ENCODE peak calls at places on chromosome 3, in seven cellular contexts. One of them, this sample, is unnamed.

GRCh38 chr3:15356186-15356585 is 23.8 kb upstream of the SH3BP5 start:
- DNase-seq in cerebellum: no peak
- DNase-seq in NCI-H2171 treated with DMSO at 0.1 percent for 48 hours: no peak
- DNase-seq in brain microvascular endothelial cell: peak; percentile 13
- DNase-seq in fibroblast of the conjunctiva: no peak
- DNase-seq in activated T-cell treated with anti-CD3 and anti-CD28 coated beads for 4 hours: no peak
- DNase-seq in AG08396: no peak
- DNase-seq in this sample: no peak

GRCh38 chr3:46882377-46883015 is 5.0 kb downstream of the PTH1R start:
- DNase-seq in cerebellum: no peak
- DNase-seq in NCI-H2171 treated with DMSO at 0.1 percent for 48 hours: no peak
- DNase-seq in brain microvascular endothelial cell: no peak
- DNase-seq in fibroblast of the conjunctiva: no peak
- DNase-seq in activated T-cell treated with anti-CD3 and anti-CD28 coated beads for 4 hours: no peak
- DNase-seq in AG08396: peak; percentile 45
- DNase-seq in this sample: no peak

GRCh38 chr3:111577798-111578685 is 17.1 kb downstream of the ZBED2 start:
- DNase-seq in cerebellum: no peak
- DNase-seq in NCI-H2171 treated with DMSO at 0.1 percent for 48 hours: peak; percentile 24
- DNase-seq in brain microvascular endothelial cell: peak; percentile 82
- DNase-seq in fibroblast of the conjunctiva: peak; percentile 35
- DNase-seq in activated T-cell treated with anti-CD3 and anti-CD28 coated beads for 4 hours: no peak
- DNase-seq in AG08396: peak; percentile 71
- DNase-seq in this sample: no peak

GRCh38 chr3:187066228-187066995 is 72.9 kb downstream of the RPL39L start:
- DNase-seq in cerebellum: no peak
- DNase-seq in NCI-H2171 treated with DMSO at 0.1 percent for 48 hours: peak; percentile 90
- DNase-seq in brain microvascular endothelial cell: no peak
- DNase-seq in fibroblast of the conjunctiva: peak; percentile 24
- DNase-seq in activated T-cell treated with anti-CD3 and anti-CD28 coated beads for 4 hours: peak; percentile 40
- DNase-seq in AG08396: peak; percentile 8
- DNase-seq in this sample: peak; percentile 55

GRCh38 chr3:169390741-169391300 is 272.7 kb downstream of the MECOM start:
- DNase-seq in cerebellum: no peak
- DNase-seq in NCI-H2171 treated with DMSO at 0.1 percent for 48 hours: no peak
- DNase-seq in brain microvascular endothelial cell: no peak
- DNase-seq in fibroblast of the conjunctiva: no peak
- DNase-seq in activated T-cell treated with anti-CD3 and anti-CD28 coated beads for 4 hours: no peak
- DNase-seq in AG08396: no peak
- DNase-seq in this sample: no peak

GRCh38 chr3:166211451-166211850 is 374.2 kb upstream of the BCHE start:
- DNase-seq in cerebellum: no peak
- DNase-seq in NCI-H2171 treated with DMSO at 0.1 percent for 48 hours: no peak
- DNase-seq in brain microvascular endothelial cell: no peak
- DNase-seq in fibroblast of the conjunctiva: no peak
- DNase-seq in activated T-cell treated with anti-CD3 and anti-CD28 coated beads for 4 hours: no peak
- DNase-seq in AG08396: no peak
- DNase-seq in this sample: no peak

GRCh38 chr3:183359036-183359435 is 69.4 kb downstream of the MCF2L2 start:
- DNase-seq in cerebellum: no peak
- DNase-seq in NCI-H2171 treated with DMSO at 0.1 percent for 48 hours: no peak
- DNase-seq in brain microvascular endothelial cell: no peak
- DNase-seq in fibroblast of the conjunctiva: no peak
- DNase-seq in activated T-cell treated with anti-CD3 and anti-CD28 coated beads for 4 hours: no peak
- DNase-seq in AG08396: no peak
- DNase-seq in this sample: no peak

GRCh38 chr3:9769426-9770275 is at the start of gene CAMK1:
- DNase-seq in cerebellum: peak; percentile 87
- DNase-seq in NCI-H2171 treated with DMSO at 0.1 percent for 48 hours: peak; percentile 40
- DNase-seq in brain microvascular endothelial cell: peak; percentile 45
- DNase-seq in fibroblast of the conjunctiva: no peak
- DNase-seq in activated T-cell treated with anti-CD3 and anti-CD28 coated beads for 4 hours: peak; percentile 38
- DNase-seq in AG08396: peak; percentile 92
- DNase-seq in this sample: peak; percentile 51

GRCh38 chr3:186476044-186476468 is 68.1 kb downstream of the CRYGS start:
- DNase-seq in cerebellum: peak; percentile 91
- DNase-seq in NCI-H2171 treated with DMSO at 0.1 percent for 48 hours: no peak
- DNase-seq in brain microvascular endothelial cell: no peak
- DNase-seq in fibroblast of the conjunctiva: no peak
- DNase-seq in activated T-cell treated with anti-CD3 and anti-CD28 coated beads for 4 hours: no peak
- DNase-seq in AG08396: no peak
- DNase-seq in this sample: no peak

GRCh38 chr3:103672346-103672745 is 1237.5 kb downstream of the ZPLD1 start:
- DNase-seq in cerebellum: no peak
- DNase-seq in NCI-H2171 treated with DMSO at 0.1 percent for 48 hours: no peak
- DNase-seq in brain microvascular endothelial cell: no peak
- DNase-seq in fibroblast of the conjunctiva: no peak
- DNase-seq in activated T-cell treated with anti-CD3 and anti-CD28 coated beads for 4 hours: no peak
- DNase-seq in AG08396: no peak
- DNase-seq in this sample: no peak

GRCh38 chr3:134471521-134472193 is 14.1 kb downstream of the ANAPC13 start:
- DNase-seq in cerebellum: no peak
- DNase-seq in NCI-H2171 treated with DMSO at 0.1 percent for 48 hours: no peak
- DNase-seq in brain microvascular endothelial cell: peak; percentile 56
- DNase-seq in fibroblast of the conjunctiva: no peak
- DNase-seq in activated T-cell treated with anti-CD3 and anti-CD28 coated beads for 4 hours: no peak
- DNase-seq in AG08396: no peak
- DNase-seq in this sample: no peak

GRCh38 chr3:153958635-153959320 is 162.4 kb upstream of the ARHGEF26 start:
- DNase-seq in cerebellum: no peak
- DNase-seq in NCI-H2171 treated with DMSO at 0.1 percent for 48 hours: no peak
- DNase-seq in brain microvascular endothelial cell: no peak
- DNase-seq in fibroblast of the conjunctiva: peak; percentile 8
- DNase-seq in activated T-cell treated with anti-CD3 and anti-CD28 coated beads for 4 hours: no peak
- DNase-seq in AG08396: no peak
- DNase-seq in this sample: no peak

GRCh38 chr3:146598486-146598885 is 6.7 kb downstream of the PLSCR5 start:
- DNase-seq in cerebellum: no peak
- DNase-seq in NCI-H2171 treated with DMSO at 0.1 percent for 48 hours: no peak
- DNase-seq in brain microvascular endothelial cell: no peak
- DNase-seq in fibroblast of the conjunctiva: no peak
- DNase-seq in activated T-cell treated with anti-CD3 and anti-CD28 coated beads for 4 hours: no peak
- DNase-seq in AG08396: no peak
- DNase-seq in this sample: no peak

GRCh38 chr3:112770026-112770626 is 76.5 kb downstream of the CD200R1L start:
- DNase-seq in cerebellum: no peak
- DNase-seq in NCI-H2171 treated with DMSO at 0.1 percent for 48 hours: no peak
- DNase-seq in brain microvascular endothelial cell: peak; percentile 90
- DNase-seq in fibroblast of the conjunctiva: no peak
- DNase-seq in activated T-cell treated with anti-CD3 and anti-CD28 coated beads for 4 hours: no peak
- DNase-seq in AG08396: no peak
- DNase-seq in this sample: peak; percentile 17

GRCh38 chr3:45554001-45554691 is 40.4 kb upstream of the LIMD1 start:
- DNase-seq in cerebellum: no peak
- DNase-seq in NCI-H2171 treated with DMSO at 0.1 percent for 48 hours: peak; percentile 4
- DNase-seq in brain microvascular endothelial cell: no peak
- DNase-seq in fibroblast of the conjunctiva: no peak
- DNase-seq in activated T-cell treated with anti-CD3 and anti-CD28 coated beads for 4 hours: no peak
- DNase-seq in AG08396: no peak
- DNase-seq in this sample: no peak

GRCh38 chr3:149653136-149653535 is 4.7 kb downstream of the WWTR1 start:
- DNase-seq in cerebellum: no peak
- DNase-seq in NCI-H2171 treated with DMSO at 0.1 percent for 48 hours: no peak
- DNase-seq in brain microvascular endothelial cell: no peak
- DNase-seq in fibroblast of the conjunctiva: no peak
- DNase-seq in activated T-cell treated with anti-CD3 and anti-CD28 coated beads for 4 hours: no peak
- DNase-seq in AG08396: no peak
- DNase-seq in this sample: no peak

GRCh38 chr3:41688595-41689380 is 273.1 kb downstream of the ULK4 start:
- DNase-seq in cerebellum: no peak
- DNase-seq in NCI-H2171 treated with DMSO at 0.1 percent for 48 hours: no peak
- DNase-seq in brain microvascular endothelial cell: no peak
- DNase-seq in fibroblast of the conjunctiva: no peak
- DNase-seq in activated T-cell treated with anti-CD3 and anti-CD28 coated beads for 4 hours: no peak
- DNase-seq in AG08396: no peak
- DNase-seq in this sample: no peak

GRCh38 chr3:186220365-186220764 is 111.5 kb upstream of the ETV5 start:
- DNase-seq in cerebellum: no peak
- DNase-seq in NCI-H2171 treated with DMSO at 0.1 percent for 48 hours: no peak
- DNase-seq in brain microvascular endothelial cell: no peak
- DNase-seq in fibroblast of the conjunctiva: no peak
- DNase-seq in activated T-cell treated with anti-CD3 and anti-CD28 coated beads for 4 hours: no peak
- DNase-seq in AG08396: no peak
- DNase-seq in this sample: no peak

GRCh38 chr3:78788839-78789238 is 979.0 kb downstream of the ROBO1 start:
- DNase-seq in cerebellum: no peak
- DNase-seq in NCI-H2171 treated with DMSO at 0.1 percent for 48 hours: no peak
- DNase-seq in brain microvascular endothelial cell: no peak
- DNase-seq in fibroblast of the conjunctiva: no peak
- DNase-seq in activated T-cell treated with anti-CD3 and anti-CD28 coated beads for 4 hours: no peak
- DNase-seq in AG08396: no peak
- DNase-seq in this sample: no peak

GRCh38 chr3:197576838-197577237 is 21.1 kb upstream of the BDH1 start:
- DNase-seq in cerebellum: no peak
- DNase-seq in NCI-H2171 treated with DMSO at 0.1 percent for 48 hours: no peak
- DNase-seq in brain microvascular endothelial cell: no peak
- DNase-seq in fibroblast of the conjunctiva: no peak
- DNase-seq in activated T-cell treated with anti-CD3 and anti-CD28 coated beads for 4 hours: no peak
- DNase-seq in AG08396: no peak
- DNase-seq in this sample: no peak

GRCh38 chr3:160163259-160163878 is 61.9 kb upstream of the C3orf80 start:
- DNase-seq in cerebellum: peak; percentile 15
- DNase-seq in NCI-H2171 treated with DMSO at 0.1 percent for 48 hours: peak; percentile 26
- DNase-seq in brain microvascular endothelial cell: no peak
- DNase-seq in fibroblast of the conjunctiva: no peak
- DNase-seq in activated T-cell treated with anti-CD3 and anti-CD28 coated beads for 4 hours: no peak
- DNase-seq in AG08396: peak; percentile 26
- DNase-seq in this sample: no peak

GRCh38 chr3:49181351-49181750 is 10.0 kb downstream of the KLHDC8B start:
- DNase-seq in cerebellum: no peak
- DNase-seq in NCI-H2171 treated with DMSO at 0.1 percent for 48 hours: no peak
- DNase-seq in brain microvascular endothelial cell: no peak
- DNase-seq in fibroblast of the conjunctiva: no peak
- DNase-seq in activated T-cell treated with anti-CD3 and anti-CD28 coated beads for 4 hours: no peak
- DNase-seq in AG08396: no peak
- DNase-seq in this sample: no peak

GRCh38 chr3:197019535-197019934 is 10.1 kb downstream of the MELTF start:
- DNase-seq in cerebellum: no peak
- DNase-seq in NCI-H2171 treated with DMSO at 0.1 percent for 48 hours: no peak
- DNase-seq in brain microvascular endothelial cell: no peak
- DNase-seq in fibroblast of the conjunctiva: no peak
- DNase-seq in activated T-cell treated with anti-CD3 and anti-CD28 coated beads for 4 hours: no peak
- DNase-seq in AG08396: no peak
- DNase-seq in this sample: no peak

GRCh38 chr3:16538505-16538904 is 25.0 kb upstream of the RFTN1 start:
- DNase-seq in cerebellum: no peak
- DNase-seq in NCI-H2171 treated with DMSO at 0.1 percent for 48 hours: no peak
- DNase-seq in brain microvascular endothelial cell: no peak
- DNase-seq in fibroblast of the conjunctiva: no peak
- DNase-seq in activated T-cell treated with anti-CD3 and anti-CD28 coated beads for 4 hours: no peak
- DNase-seq in AG08396: no peak
- DNase-seq in this sample: no peak

GRCh38 chr3:53092216-53092615 is 38.0 kb downstream of the RFT1 start:
- DNase-seq in cerebellum: no peak
- DNase-seq in NCI-H2171 treated with DMSO at 0.1 percent for 48 hours: no peak
- DNase-seq in brain microvascular endothelial cell: no peak
- DNase-seq in fibroblast of the conjunctiva: no peak
- DNase-seq in activated T-cell treated with anti-CD3 and anti-CD28 coated beads for 4 hours: no peak
- DNase-seq in AG08396: no peak
- DNase-seq in this sample: no peak

GRCh38 chr3:148631124-148631903 is 66.4 kb upstream of the AGTR1 start:
- DNase-seq in cerebellum: no peak
- DNase-seq in NCI-H2171 treated with DMSO at 0.1 percent for 48 hours: no peak
- DNase-seq in brain microvascular endothelial cell: no peak
- DNase-seq in fibroblast of the conjunctiva: no peak
- DNase-seq in activated T-cell treated with anti-CD3 and anti-CD28 coated beads for 4 hours: no peak
- DNase-seq in AG08396: no peak
- DNase-seq in this sample: no peak

GRCh38 chr3:143825513-143825912 is 22.8 kb downstream of the SLC9A9 start:
- DNase-seq in cerebellum: no peak
- DNase-seq in NCI-H2171 treated with DMSO at 0.1 percent for 48 hours: no peak
- DNase-seq in brain microvascular endothelial cell: no peak
- DNase-seq in fibroblast of the conjunctiva: no peak
- DNase-seq in activated T-cell treated with anti-CD3 and anti-CD28 coated beads for 4 hours: no peak
- DNase-seq in AG08396: no peak
- DNase-seq in this sample: no peak

GRCh38 chr3:183073839-183074615 is 25.3 kb downstream of the MCCC1 start:
- DNase-seq in cerebellum: no peak
- DNase-seq in NCI-H2171 treated with DMSO at 0.1 percent for 48 hours: no peak
- DNase-seq in brain microvascular endothelial cell: peak; percentile 16
- DNase-seq in fibroblast of the conjunctiva: peak; percentile 32
- DNase-seq in activated T-cell treated with anti-CD3 and anti-CD28 coated beads for 4 hours: no peak
- DNase-seq in AG08396: no peak
- DNase-seq in this sample: no peak

GRCh38 chr3:42097166-42097946 is 6.2 kb downstream of the TRAK1 start:
- DNase-seq in cerebellum: no peak
- DNase-seq in NCI-H2171 treated with DMSO at 0.1 percent for 48 hours: no peak
- DNase-seq in brain microvascular endothelial cell: peak; percentile 73
- DNase-seq in fibroblast of the conjunctiva: no peak
- DNase-seq in activated T-cell treated with anti-CD3 and anti-CD28 coated beads for 4 hours: peak; percentile 13
- DNase-seq in AG08396: peak; percentile 47
- DNase-seq in this sample: peak; percentile 47

GRCh38 chr3:87706176-87706575 is 352.6 kb downstream of the CGGBP1 start:
- DNase-seq in cerebellum: no peak
- DNase-seq in NCI-H2171 treated with DMSO at 0.1 percent for 48 hours: no peak
- DNase-seq in brain microvascular endothelial cell: no peak
- DNase-seq in fibroblast of the conjunctiva: no peak
- DNase-seq in activated T-cell treated with anti-CD3 and anti-CD28 coated beads for 4 hours: no peak
- DNase-seq in AG08396: no peak
- DNase-seq in this sample: no peak

GRCh38 chr3:160331127-160331937 is 67.7 kb downstream of the IFT80 start:
- DNase-seq in cerebellum: no peak
- DNase-seq in NCI-H2171 treated with DMSO at 0.1 percent for 48 hours: no peak
- DNase-seq in brain microvascular endothelial cell: peak; percentile 72
- DNase-seq in fibroblast of the conjunctiva: peak; percentile 95
- DNase-seq in activated T-cell treated with anti-CD3 and anti-CD28 coated beads for 4 hours: no peak
- DNase-seq in AG08396: no peak
- DNase-seq in this sample: no peak

GRCh38 chr3:129911261-129911861 is 17.9 kb upstream of the TMCC1 start:
- DNase-seq in cerebellum: no peak
- DNase-seq in NCI-H2171 treated with DMSO at 0.1 percent for 48 hours: no peak
- DNase-seq in brain microvascular endothelial cell: no peak
- DNase-seq in fibroblast of the conjunctiva: no peak
- DNase-seq in activated T-cell treated with anti-CD3 and anti-CD28 coated beads for 4 hours: no peak
- DNase-seq in AG08396: no peak
- DNase-seq in this sample: no peak

GRCh38 chr3:73727854-73728253 is 103.1 kb upstream of the PDZRN3 start:
- DNase-seq in cerebellum: no peak
- DNase-seq in NCI-H2171 treated with DMSO at 0.1 percent for 48 hours: no peak
- DNase-seq in brain microvascular endothelial cell: no peak
- DNase-seq in fibroblast of the conjunctiva: no peak
- DNase-seq in activated T-cell treated with anti-CD3 and anti-CD28 coated beads for 4 hours: no peak
- DNase-seq in AG08396: no peak
- DNase-seq in this sample: no peak

GRCh38 chr3:68878322-68878721 is 54.0 kb downstream of the TAFA4 start:
- DNase-seq in cerebellum: no peak
- DNase-seq in NCI-H2171 treated with DMSO at 0.1 percent for 48 hours: peak; percentile 1
- DNase-seq in brain microvascular endothelial cell: peak; percentile 9
- DNase-seq in fibroblast of the conjunctiva: no peak
- DNase-seq in activated T-cell treated with anti-CD3 and anti-CD28 coated beads for 4 hours: no peak
- DNase-seq in AG08396: peak; percentile 17
- DNase-seq in this sample: no peak